ENCODE peak calls at places on chromosomes 2 and 18, in six cellular contexts. D is PC-3, U is fibroblast of lung, N is GM23338, X is adrenal gland, R is right atrium auricular region. B is an unnamed sample.

GRCh38 chr2:120809151-120809550 is 73.5 kb downstream of the GLI2 start:
- DNase-seq in X (no peak), U (no peak), D (peak; percentile 6), R (no peak), N (no peak), B (no peak)

GRCh38 chr2:510839-511238 is 166.4 kb downstream of the TMEM18 start:
- DNase-seq in R (no peak), U (no peak), D (no peak), N (no peak), X (no peak), B (no peak)

GRCh38 chr2:123061534-123061933 is 963.6 kb upstream of the CNTNAP5 start:
- DNase-seq in R (no peak), D (no peak), U (no peak), N (peak; percentile 16), X (no peak), B (no peak)

GRCh38 chr2:95054016-95054415 is 28.5 kb downstream of the MAL start:
- DNase-seq in N (no peak), U (no peak), R (no peak), X (no peak), D (no peak), B (no peak)

GRCh38 chr2:37855283-37856041 is 69.6 kb upstream of the RMDN2 start:
- DNase-seq in N (no peak), D (no peak), R (no peak), X (no peak), U (no peak), B (no peak)

GRCh38 chr2:217314021-217314460 is 454.2 kb upstream of the TNP1 start:
- DNase-seq in N (no peak), D (no peak), R (no peak), X (no peak), U (peak; percentile 51), B (no peak)

GRCh38 chr2:237818066-237818473 is 19.5 kb downstream of the RBM44 start:
- DNase-seq in U (peak; percentile 65), X (no peak), R (no peak), D (peak; percentile 70), N (no peak), B (no peak)

GRCh38 chr2:126824663-126825062 is 74.0 kb upstream of the TEX51 start:
- DNase-seq in X (no peak), R (no peak), N (no peak), D (no peak), U (no peak), B (peak; percentile 24)

GRCh38 chr2:12267042-12267441 is 449.7 kb upstream of the TRIB2 start:
- DNase-seq in N (no peak), X (no peak), U (no peak), R (no peak), D (no peak), B (no peak)

GRCh38 chr2:190765386-190766173 is 115.0 kb upstream of the GLS start:
- DNase-seq in R (no peak), N (no peak), D (peak; percentile 82), U (peak; percentile 71), X (no peak), B (no peak)

GRCh38 chr18:22667616-22668422 is 250.1 kb upstream of the CTAGE1 start:
- DNase-seq in N (no peak), R (no peak), U (peak; percentile 90), X (no peak), D (peak; percentile 91), B (no peak)

GRCh38 chr2:120016800-120017199 is 3.9 kb downstream of the EPB41L5 start:
- DNase-seq in U (no peak), D (no peak), R (no peak), N (no peak), X (no peak), B (no peak)

GRCh38 chr2:136383161-136383560 is 265.2 kb upstream of the CXCR4 start:
- DNase-seq in X (no peak), R (no peak), D (no peak), U (no peak), N (no peak), B (no peak)

GRCh38 chr2:146143971-146144370 is 1624.1 kb upstream of the ZEB2 start:
- DNase-seq in D (no peak), N (no peak), X (no peak), U (no peak), R (no peak), B (no peak)

GRCh38 chr2:199751480-199751879 is 99.5 kb downstream of the FTCDNL1 start:
- DNase-seq in R (no peak), D (no peak), N (peak; percentile 38), X (no peak), U (no peak), B (no peak)

GRCh38 chr2:134700730-134701129 is 18.1 kb downstream of the TMEM163 start:
- DNase-seq in U (no peak), R (no peak), D (no peak), N (no peak), X (no peak), B (no peak)
- TF ChIP-seq CTCF in U (no peak), R (no peak), D (no peak), N (no peak), X (no peak), B (no peak)

GRCh38 chr2:49686897-49687442 is 532.7 kb upstream of the FSHR start:
- DNase-seq in R (no peak), U (no peak), N (no peak), X (no peak), D (no peak), B (no peak)

GRCh38 chr2:49686291-49686690 is 532.0 kb upstream of the FSHR start:
- DNase-seq in U (no peak), D (no peak), X (no peak), N (peak; percentile 51), R (no peak), B (no peak)

GRCh38 chr2:49687873-49688272 is 533.6 kb upstream of the FSHR start:
- DNase-seq in X (no peak), U (no peak), D (peak; percentile 9), N (peak; percentile 15), R (no peak), B (no peak)
- TF ChIP-seq CTCF in X (peak; percentile 35), U (no peak), D (peak; percentile 57), N (peak; percentile 64), R (peak; percentile 25), B (no peak)

GRCh38 chr18:1965016-1965415 is 606.3 kb downstream of the METTL4 start:
- DNase-seq in R (no peak), U (no peak), D (no peak), N (no peak), X (no peak), B (no peak)
- TF ChIP-seq CTCF in R (no peak), U (no peak), D (no peak), N (no peak), X (no peak), B (no peak)

GRCh38 chr18:28995319-28995718 is 818.4 kb upstream of the CDH2 start:
- DNase-seq in D (peak; percentile 27), N (no peak), X (no peak), R (no peak), U (peak; percentile 7), B (no peak)
- TF ChIP-seq CTCF in D (peak; percentile 61), N (peak; percentile 39), X (no peak), R (no peak), U (peak; percentile 31), B (no peak)

GRCh38 chr2:185618630-185619029 is 120.0 kb upstream of the FSIP2 start:
- DNase-seq in U (no peak), N (peak; percentile 19), X (no peak), D (peak; percentile 67), R (no peak), B (no peak)
- TF ChIP-seq CTCF in U (no peak), N (no peak), X (no peak), D (peak; percentile 32), R (no peak), B (no peak)

DNA sequence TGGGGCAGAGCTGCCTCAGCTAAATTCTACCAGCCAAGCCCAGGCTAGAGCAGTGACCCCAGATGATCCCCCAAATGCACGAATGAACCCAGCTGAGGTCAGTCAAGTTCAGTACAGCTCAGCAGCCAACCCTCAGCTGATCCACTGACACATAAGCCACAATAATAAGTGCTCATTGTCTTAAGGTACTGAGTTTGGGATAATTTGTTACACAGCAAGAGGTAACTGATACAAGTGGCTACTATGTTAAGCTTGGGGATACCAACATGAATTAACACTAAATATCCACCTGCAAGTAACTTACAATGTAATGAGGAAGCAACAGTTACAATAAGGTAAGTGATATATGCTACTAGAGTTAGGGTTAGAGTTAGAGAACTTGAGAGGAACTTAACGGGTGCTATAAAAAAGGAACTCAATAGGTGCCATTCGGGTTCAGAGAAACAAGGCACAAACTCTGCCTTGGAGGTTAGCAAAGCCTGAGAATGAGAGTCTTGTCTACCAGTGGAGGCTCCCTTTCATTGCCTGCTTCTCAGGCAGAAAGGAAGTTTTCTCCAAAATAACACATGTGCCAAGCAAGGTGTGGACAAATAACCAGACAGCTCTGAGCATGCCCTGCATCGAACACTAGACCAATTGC is 189.4 kb downstream of the ARL4C start:
- DNase-seq in N (no peak), D (no peak), U (no peak), R (no peak), X (no peak), B (no peak)
- TF ChIP-seq CTCF in N (no peak), D (no peak), U (no peak), R (no peak), X (no peak), B (no peak)

B was measured in activated CD8-positive, alpha-beta T cell treated with anti-CD3 and anti-CD28 coated beads for 36 hours.